ENCODE peak calls at places on chromosome 16, in four cellular contexts. I is GM12865, A is ascending aorta, N is fibroblast of mammary gland. G is an unnamed sample.

GRCh38 chr16:19755268-19755667 is 37.2 kb downstream of the IQCK start:
- DNase-seq in A (peak; percentile 52), N (no peak), I (no peak), G (no peak)

GRCh38 chr16:86052926-86053325 is 154.0 kb downstream of the IRF8 start:
- DNase-seq in A (no peak), N (no peak), I (no peak), G (no peak)

GRCh38 chr16:67803894-67804293 is 2.5 kb downstream of the RANBP10 start:
- DNase-seq in A (no peak), I (peak; percentile 33), N (no peak), G (no peak)

GRCh38 chr16:69017036-69017783 is 88.2 kb upstream of the HAS3 start:
- DNase-seq in N (peak; percentile 82), A (no peak), I (peak; percentile 8), G (peak; percentile 59)

GRCh38 chr16:66905633-66906539 is 12.8 kb downstream of the CDH16 start:
- DNase-seq in I (peak; percentile 55), A (no peak), N (no peak), G (peak; percentile 36)

GRCh38 chr16:15810411-15810810 is 46.4 kb downstream of the MYH11 start:
- DNase-seq in I (no peak), A (no peak), N (no peak), G (no peak)

GRCh38 chr16:11796227-11797165 is 562 bp downstream of the ZC3H7A start:
- DNase-seq in A (peak; percentile 89), I (peak; percentile 44), N (peak; percentile 46), G (peak; percentile 50)

GRCh38 chr16:57304169-57305061 is 19.9 kb upstream of the PLLP start:
- DNase-seq in N (peak; percentile 39), A (peak; percentile 96), I (peak; percentile 82), G (peak; percentile 91)

GRCh38 chr16:56279132-56279531 is 87.8 kb downstream of the GNAO1 start:
- DNase-seq in A (no peak), I (peak; percentile 12), N (no peak), G (no peak)

GRCh38 chr16:85162478-85163277 is 50.4 kb upstream of the CIBAR2 start:
- DNase-seq in A (peak; percentile 89), N (peak; percentile 87), I (no peak), G (peak; percentile 77)

GRCh38 chr16:30185683-30186421 is 2.5 kb downstream of the CORO1A start:
- DNase-seq in N (no peak), I (peak; percentile 98), A (peak; percentile 81), G (no peak)

GRCh38 chr16:25005445-25006306 is 9.5 kb downstream of the ARHGAP17 start:
- DNase-seq in A (no peak), I (no peak), N (peak; percentile 79), G (peak; percentile 23)

GRCh38 chr16:83967838-83968482 is at the start of gene NECAB2:
- DNase-seq in A (no peak), N (peak; percentile 12), I (peak; percentile 18), G (peak; percentile 39)

GRCh38 chr16:23113185-23113584 is 36.1 kb downstream of the USP31 start:
- DNase-seq in A (no peak), N (no peak), I (no peak), G (no peak)

GRCh38 chr16:11047057-11047456 is 102.7 kb downstream of the CLEC16A start:
- DNase-seq in A (no peak), I (no peak), N (peak; percentile 89), G (peak; percentile 50)

GRCh38 chr16:56352351-56353053 is 72.8 kb downstream of the AMFR start:
- DNase-seq in N (no peak), I (no peak), A (peak; percentile 38), G (no peak)

GRCh38 chr16:89476379-89476778 is 14.0 kb downstream of the ANKRD11 start:
- DNase-seq in I (no peak), A (no peak), N (no peak), G (no peak)

GRCh38 chr16:58652741-58653140 is 23.1 kb upstream of the CNOT1 start:
- DNase-seq in I (no peak), N (peak; percentile 40), A (no peak), G (peak; percentile 67)

GRCh38 chr16:53372942-53373871 is 61.1 kb upstream of the RBL2 start:
- DNase-seq in N (no peak), A (no peak), I (peak; percentile 26), G (no peak)

GRCh38 chr16:55136356-55136755 is 187.6 kb upstream of the IRX6 start:
- DNase-seq in N (no peak), A (no peak), I (no peak), G (no peak)

GRCh38 chr16:59324462-59324861 is 590.3 kb upstream of the GOT2 start:
- DNase-seq in A (no peak), N (no peak), I (no peak), G (peak; percentile 12)

DNA sequence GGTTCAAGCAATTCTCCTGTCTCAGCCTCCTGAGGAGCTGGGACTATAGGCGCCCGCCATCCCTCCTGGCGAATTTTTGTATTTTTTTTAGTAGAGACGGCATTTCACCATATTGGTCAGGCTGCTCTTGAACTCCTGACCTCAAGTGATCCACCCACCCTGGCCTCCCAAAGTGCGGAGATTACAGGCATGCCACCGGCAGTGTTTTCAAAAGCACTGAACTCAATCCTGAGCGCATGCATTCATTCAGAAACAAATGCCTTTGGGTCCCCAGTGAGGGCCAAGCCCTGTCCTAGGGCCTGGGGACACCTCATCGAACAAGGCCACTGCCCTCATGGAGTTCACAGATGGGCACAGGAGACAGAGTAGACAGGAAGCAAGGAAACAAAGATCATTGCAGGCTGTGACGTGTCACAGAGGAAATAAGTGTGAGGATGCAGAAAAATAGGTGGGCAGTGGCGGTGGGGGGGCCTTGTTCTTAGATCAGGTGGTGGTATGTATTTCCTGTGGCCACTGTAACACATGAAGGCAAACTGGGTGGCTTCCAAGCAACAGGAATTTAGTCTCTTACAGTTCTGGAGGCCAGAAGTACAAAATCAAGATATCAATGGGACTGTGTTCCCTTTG is 12.5 kb downstream of the TMEM114 start:
- DNase-seq in N (no peak), A (no peak), I (no peak), G (no peak)
- TF ChIP-seq CTCF in N (no peak), A (no peak), I (no peak), G (no peak)

GRCh38 chr16:4372578-4373355 is 1.1 kb downstream of the VASN start:
- DNase-seq in I (peak; percentile 32), A (peak; percentile 79), N (peak; percentile 89), G (no peak)
- H3K4me3 ChIP-seq in I (no peak overlapping the region), A (peak overlapping the region; percentile 81), N (peak overlapping the region; percentile 89), G (peak overlapping the region; percentile 80)

DNA sequence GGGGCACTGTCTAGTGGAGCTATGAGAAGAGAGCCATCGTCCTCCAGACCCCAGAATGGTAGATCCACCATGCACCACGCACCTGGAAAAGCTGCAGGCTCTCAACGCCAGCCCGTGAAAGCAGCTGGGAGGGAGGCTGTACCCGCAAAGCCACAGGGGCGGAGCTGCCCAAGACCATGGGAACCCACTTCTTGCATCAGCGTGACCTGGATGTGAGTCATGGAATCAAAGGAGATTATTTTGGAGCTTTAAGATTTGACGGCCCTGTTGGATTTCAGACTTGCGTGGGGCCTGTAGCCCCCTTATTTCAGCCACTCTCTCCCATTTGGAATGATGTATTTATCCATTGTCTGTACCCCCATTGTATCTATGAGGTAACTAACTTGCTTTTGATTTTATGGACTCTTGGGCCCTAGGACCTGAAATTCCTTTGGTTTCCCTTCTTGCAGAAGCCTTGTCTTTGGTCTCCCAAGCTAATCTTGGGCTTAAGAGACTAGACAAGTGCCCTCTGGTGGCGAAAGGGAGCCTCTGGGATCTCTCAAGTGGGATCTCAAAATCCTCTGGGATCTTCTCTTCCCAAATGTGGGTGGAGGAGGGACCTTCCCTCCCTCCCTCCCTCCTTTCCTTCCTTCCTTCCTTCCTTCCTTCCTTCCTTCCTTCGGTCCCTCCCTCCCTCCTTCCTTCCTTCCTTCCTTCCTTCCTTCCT is 58.2 kb upstream of the HAPSTR1 start:
- DNase-seq in I (peak; percentile 53), N (peak; percentile 78), A (no peak), G (peak; percentile 85)
- TF ChIP-seq CTCF in I (peak; percentile 49), N (peak; percentile 78), A (peak; percentile 55), G (peak; percentile 77)

GRCh38 chr16:82011199-82011641 is at the start of gene SDR42E1:
- DNase-seq in I (peak; percentile 86), A (no peak), N (no peak), G (peak; percentile 10)
- H3K4me3 ChIP-seq in I (peak within 1 kb of the TSS; percentile 69), A (no peak within 1 kb of the TSS), N (no peak within 1 kb of the TSS), G (peak within 1 kb of the TSS; percentile 51)

GRCh38 chr16:590875-591200 is 972 bp downstream of the RAB40C start:
- DNase-seq in A (no peak), I (no peak), N (no peak), G (no peak)

GRCh38 chr16:588639-588888 is 1.3 kb upstream of the RAB40C start:
- DNase-seq in I (peak; percentile 82), A (peak; percentile 75), N (peak; percentile 72), G (peak; percentile 79)

GRCh38 chr16:590165-590874 is 454 bp downstream of the RAB40C start:
- DNase-seq in I (no peak), A (no peak), N (peak; percentile 31), G (peak; percentile 64)

GRCh38 chr16:588889-589657 is 793 bp upstream of the RAB40C start:
- DNase-seq in I (peak; percentile 98), A (peak; percentile 98), N (peak; percentile 93), G (peak; percentile 97)

GRCh38 chr16:589658-590159 is at the start of gene RAB40C:
- DNase-seq in I (peak; percentile 100), N (peak; percentile 97), A (peak; percentile 99), G (peak; percentile 99)
- TF ChIP-seq CTCF in I (no peak), N (no peak), A (no peak), G (peak; percentile 23)

GRCh38 chr16:22103371-22103890 is 11.1 kb downstream of the VWA3A start:
- DNase-seq in I (no peak), A (no peak), N (no peak), G (no peak)
- H3K4me3 ChIP-seq in I (no peak overlapping the region), A (no peak overlapping the region), N (no peak overlapping the region), G (no peak overlapping the region)

GRCh38 chr16:75113541-75114121 is 2.9 kb downstream of the LDHD start:
- DNase-seq in I (no peak), N (no peak), A (no peak), G (no peak)

GRCh38 chr16:75114946-75115825 is 1.4 kb downstream of the LDHD start:
- DNase-seq in A (no peak), I (no peak), N (no peak), G (no peak)

GRCh38 chr16:75116911-75117245 is 298 bp upstream of the LDHD start:
- DNase-seq in I (no peak), A (no peak), N (no peak), G (no peak)

GRCh38 chr16:75114179-75114945 is 2.2 kb downstream of the LDHD start:
- DNase-seq in A (no peak), I (no peak), N (no peak), G (no peak)

DNA sequence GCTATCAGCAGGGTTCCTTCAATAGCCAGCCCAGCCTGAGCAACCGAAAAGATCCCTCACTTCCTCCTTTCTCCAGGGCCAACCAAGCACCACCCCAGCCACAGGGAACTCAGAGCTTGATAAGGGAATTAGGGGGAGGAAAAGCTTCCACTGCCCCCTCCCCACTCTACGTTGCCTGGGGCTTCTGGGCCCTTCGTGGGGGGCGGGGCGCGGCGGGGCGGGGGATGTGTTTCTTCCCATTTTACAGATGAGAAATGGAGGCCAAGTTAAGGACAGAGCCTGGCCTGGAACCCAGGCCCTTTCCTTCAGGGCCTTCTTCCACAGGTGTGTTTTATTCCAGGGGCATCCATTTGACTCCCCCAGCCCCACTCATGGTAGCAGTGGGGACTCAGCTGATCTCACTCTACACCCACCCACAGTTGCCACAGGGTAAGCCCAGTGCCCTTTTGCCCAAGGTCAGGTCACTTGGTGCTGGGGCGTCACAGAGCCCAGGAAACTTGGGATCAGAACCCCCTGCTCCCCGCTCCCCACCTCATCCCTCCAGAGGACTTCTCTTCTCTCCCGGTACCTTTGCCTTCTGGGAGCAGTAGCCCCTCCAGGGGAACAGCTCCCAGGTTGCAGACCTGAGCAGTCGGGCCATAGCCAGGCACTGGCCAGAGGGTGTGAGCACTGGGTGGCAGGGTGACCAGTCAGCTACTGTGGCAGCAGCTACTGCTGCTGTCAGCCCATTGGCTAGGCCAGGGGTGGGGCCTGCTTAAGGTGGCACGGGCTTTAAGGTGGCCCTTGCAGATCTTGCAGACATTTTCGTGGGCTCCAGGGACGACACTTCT is at the start of gene LDHD:
- DNase-seq in A (peak; percentile 95), I (no peak), N (peak; percentile 61), G (peak; percentile 66)
- TF ChIP-seq CTCF in A (no peak), I (no peak), N (no peak), G (no peak)